ENCODE peak calls at places on chromosomes 12 and 14, in four cellular contexts. C is mucosa of descending colon, R is WTC11, S is testis. D is an unnamed sample.

GRCh38 chr12:5577741-5578140 is 145.8 kb downstream of the NTF3 start:
- DNase-seq in C (no peak), S (no peak), R (no peak), D (no peak)

GRCh38 chr12:53046655-53047220 is 3.1 kb upstream of the TNS2 start:
- DNase-seq in S (peak), C (no peak), R (peak), D (peak)

GRCh38 chr12:6224550-6224949 is 24.4 kb downstream of the CD9 start:
- DNase-seq in S (no peak), C (peak), R (no peak), D (no peak)

GRCh38 chr14:59127437-59127732 is 61.1 kb upstream of the DAAM1 start:
- DNase-seq in S (no peak), C (no peak), R (no peak), D (no peak)

GRCh38 chr12:79725987-79726386 is 35.2 kb upstream of the PAWR start:
- DNase-seq in S (no peak), R (no peak), C (no peak), D (no peak)

GRCh38 chr14:89912667-89913211 is 41.8 kb downstream of the EFCAB11 start:
- DNase-seq in C (no peak), R (no peak), S (no peak), D (no peak)

GRCh38 chr14:75559451-75560187 is 18.8 kb upstream of the FLVCR2 start:
- DNase-seq in S (no peak), C (no peak), R (no peak), D (no peak)

GRCh38 chr12:109920266-109920780 is 20.2 kb downstream of the TCHP start:
- DNase-seq in R (no peak), C (no peak), S (no peak), D (no peak)

GRCh38 chr14:100532154-100532915 is 54.9 kb downstream of the BEGAIN start:
- DNase-seq in R (peak), C (no peak), S (peak), D (peak)

GRCh38 chr14:100524933-100525243 is 62.3 kb downstream of the BEGAIN start:
- DNase-seq in S (peak), C (no peak), R (peak), D (peak)

GRCh38 chr12:2161478-2161877 is 108.7 kb downstream of the CACNA1C start:
- DNase-seq in C (peak), R (no peak), S (peak), D (no peak)

GRCh38 chr12:89932950-89933349 is 224.3 kb upstream of the ATP2B1 start:
- DNase-seq in C (no peak), R (no peak), S (no peak), D (no peak)

GRCh38 chr14:39102265-39102968 is 618 bp downstream of the SEC23A start:
- DNase-seq in R (no peak), C (peak), S (no peak), D (no peak)

GRCh38 chr12:18468521-18469075 is 207.3 kb downstream of the PIK3C2G start:
- DNase-seq in R (no peak), S (no peak), C (no peak), D (no peak)

GRCh38 chr14:19754172-19754571 is 10.8 kb downstream of the OR4Q3 start:
- DNase-seq in S (no peak), C (no peak), R (no peak), D (no peak)

GRCh38 chr12:63802012-63802608 is 22.4 kb downstream of the RXYLT1 start:
- DNase-seq in S (no peak), C (no peak), R (no peak), D (no peak)

GRCh38 chr14:59086241-59086899 is 102.1 kb upstream of the DAAM1 start:
- DNase-seq in C (no peak), S (no peak), R (no peak), D (no peak)

GRCh38 chr12:49893753-49894752 is 9.6 kb downstream of the FAIM2 start:
- DNase-seq in C (peak), R (no peak), S (no peak), D (no peak)

GRCh38 chr12:38823743-38824142 is 81.6 kb downstream of the CPNE8 start:
- DNase-seq in S (no peak), C (no peak), R (no peak), D (no peak)

GRCh38 chr14:77066555-77067172 is 31.4 kb upstream of the CIPC start:
- DNase-seq in S (no peak), C (no peak), R (no peak), D (no peak)

GRCh38 chr12:110224379-110225304 is 56.4 kb upstream of the ATP2A2 start:
- DNase-seq in S (no peak), C (no peak), R (no peak), D (no peak)

GRCh38 chr12:1474059-1474537 is 120.3 kb downstream of the FBXL14 start:
- DNase-seq in C (no peak), S (no peak), R (no peak), D (no peak)

GRCh38 chr12:109734219-109735000 is 20.8 kb downstream of the FAM222A start:
- DNase-seq in C (peak), R (peak), S (no peak), D (no peak)

GRCh38 chr12:117587646-117588287 is 226.3 kb upstream of the NOS1 start:
- DNase-seq in S (peak), R (peak), C (peak), D (peak)

GRCh38 chr14:89366580-89367448 is 50.2 kb downstream of the FOXN3 start:
- DNase-seq in R (no peak), S (peak), C (no peak), D (no peak)

GRCh38 chr12:6554168-6554989 is 1.5 kb downstream of the IFFO1 start:
- DNase-seq in R (peak), S (peak), C (peak), D (peak)

GRCh38 chr12:3700861-3701260 is 52.0 kb downstream of the CRACR2A start:
- DNase-seq in R (no peak), S (no peak), C (no peak), D (no peak)

GRCh38 chr12:32312049-32312670 is 87.2 kb upstream of the FGD4 start:
- DNase-seq in S (no peak), C (no peak), R (no peak), D (no peak)

GRCh38 chr14:101776315-101776714 is 14.8 kb downstream of the PPP2R5C start:
- DNase-seq in R (no peak), S (no peak), C (no peak), D (no peak)

GRCh38 chr12:50387487-50387886 is 8.9 kb downstream of the FAM186A start:
- DNase-seq in C (no peak), R (no peak), S (no peak), D (no peak)

GRCh38 chr14:92655372-92655771 is 93.1 kb downstream of the LGMN start:
- DNase-seq in S (no peak), C (no peak), R (no peak), D (no peak)

GRCh38 chr12:1518763-1519516 is 75.4 kb downstream of the FBXL14 start:
- DNase-seq in S (no peak), R (no peak), C (peak), D (no peak)

GRCh38 chr14:105065280-105066228 is at the start of gene GPR132:
- DNase-seq in R (no peak), C (peak), S (peak), D (no peak)

GRCh38 chr14:71011479-71011878 is 104.2 kb downstream of the PCNX1 start:
- DNase-seq in R (no peak), C (no peak), S (no peak), D (no peak)
- TF ChIP-seq CTCF in R (no peak), C (no peak), S (no peak), D (peak)

GRCh38 chr12:91179315-91179714 is 3.3 kb downstream of the DCN start:
- DNase-seq in R (no peak), C (no peak), S (no peak), D (no peak)

GRCh38 chr12:91177380-91177779 is 5.2 kb downstream of the DCN start:
- DNase-seq in R (no peak), C (no peak), S (no peak), D (no peak)

GRCh38 chr12:91178801-91179200 is 3.8 kb downstream of the DCN start:
- DNase-seq in R (no peak), C (no peak), S (no peak), D (no peak)

GRCh38 chr12:91180162-91180561 is 2.5 kb downstream of the DCN start:
- DNase-seq in C (no peak), R (no peak), S (no peak), D (no peak)

GRCh38 chr12:91178139-91178561 is 4.5 kb downstream of the DCN start:
- DNase-seq in C (no peak), R (no peak), S (no peak), D (no peak)
- TF ChIP-seq CTCF in C (no peak), R (no peak), S (peak), D (peak)

GRCh38 chr14:63438065-63438757 is 105.0 kb downstream of the PPP2R5E start:
- DNase-seq in S (peak), R (no peak), C (no peak), D (no peak)
- TF ChIP-seq CTCF in S (no peak), R (no peak), C (no peak), D (peak)

GRCh38 chr14:68775614-68776126 is 17.2 kb downstream of the ZFP36L1 start:
- DNase-seq in C (no peak), S (no peak), R (no peak), D (no peak)
- TF ChIP-seq CTCF in C (no peak), S (no peak), R (no peak), D (no peak)

D was measured in neural crest cell.